ENCODE peak calls at places on chromosomes 6 and 20, in nine cellular contexts. W is cardiac muscle cell, M is heart left ventricle, D is fibroblast of lung, A is psoas muscle, U is GM23248, S is breast epithelium, I is colonic mucosa, J is tibial artery. N is an unnamed sample.

GRCh38 chr6:108127056-108127455 is 38.8 kb upstream of the NR2E1 start:
- DNase-seq in W (no peak), M (no peak), D (no peak), A (no peak), U (no peak), S (no peak), I (no peak), J (no peak), N (no peak)

GRCh38 chr6:37931076-37931465 is 111.5 kb downstream of the ZFAND3 start:
- DNase-seq in W (no peak), M (no peak), D (no peak), A (no peak), U (no peak), S (no peak), I (no peak), J (no peak), N (no peak)

GRCh38 chr20:50916257-50916656 is 15.0 kb downstream of the ADNP start:
- DNase-seq in W (peak; percentile 57), M (no peak), D (peak; percentile 51), A (no peak), U (peak; percentile 59), S (no peak), I (peak; percentile 49), J (no peak), N (peak; percentile 24)

GRCh38 chr6:149964243-149965190 is 774 bp downstream of the ULBP1 start:
- DNase-seq in W (peak; percentile 17), M (peak; percentile 62), D (peak; percentile 23), A (no peak), U (peak; percentile 56), S (no peak), I (peak; percentile 19), J (no peak), N (no peak)

GRCh38 chr20:38073307-38074010 is 39.9 kb downstream of the RPRD1B start:
- DNase-seq in W (peak; percentile 98), M (no peak), D (peak; percentile 98), A (no peak), U (peak; percentile 89), S (peak; percentile 27), I (peak; percentile 74), J (peak; percentile 75), N (peak; percentile 44)

GRCh38 chr6:122530440-122531046 is 58.9 kb upstream of the SERINC1 start:
- DNase-seq in W (peak; percentile 71), M (no peak), D (peak; percentile 45), A (no peak), U (peak; percentile 77), S (peak; percentile 18), I (peak; percentile 74), J (no peak), N (peak; percentile 64)

GRCh38 chr6:37807656-37808055 is 11.9 kb upstream of the ZFAND3 start:
- DNase-seq in W (no peak), M (no peak), D (no peak), A (peak; percentile 67), U (peak; percentile 16), S (no peak), I (no peak), J (no peak), N (no peak)

GRCh38 chr6:170157567-170158218 is 133.2 kb downstream of the DLL1 start:
- DNase-seq in W (no peak), M (no peak), D (no peak), A (peak; percentile 35), U (no peak), S (no peak), I (no peak), J (no peak), N (no peak)

GRCh38 chr20:36298795-36299339 is 7.3 kb upstream of the DLGAP4 start:
- DNase-seq in W (no peak), M (no peak), D (no peak), A (peak; percentile 23), U (no peak), S (no peak), I (no peak), J (no peak), N (no peak)

GRCh38 chr6:31676904-31677303 is 4.0 kb downstream of the LY6G5C start:
- DNase-seq in W (no peak), M (no peak), D (no peak), A (no peak), U (peak; percentile 36), S (no peak), I (no peak), J (no peak), N (no peak)

GRCh38 chr6:70980800-70981199 is 23.9 kb upstream of the B3GAT2 start:
- DNase-seq in W (no peak), M (no peak), D (no peak), A (no peak), U (no peak), S (no peak), I (no peak), J (no peak), N (no peak)

GRCh38 chr20:51757226-51757625 is 11.0 kb downstream of the ATP9A start:
- DNase-seq in W (no peak), M (no peak), D (no peak), A (no peak), U (no peak), S (no peak), I (no peak), J (no peak), N (peak; percentile 80)

GRCh38 chr6:42988486-42989020 is 4.2 kb downstream of the PPP2R5D start:
- DNase-seq in W (peak; percentile 48), M (no peak), D (peak; percentile 28), A (no peak), U (peak; percentile 57), S (no peak), I (no peak), J (no peak), N (no peak)

GRCh38 chr6:31585531-31585930 is 546 bp upstream of the LST1 start:
- DNase-seq in W (no peak), M (no peak), D (no peak), A (no peak), U (peak; percentile 30), S (no peak), I (no peak), J (no peak), N (no peak)

GRCh38 chr6:168332020-168332419 is 12.4 kb upstream of the DACT2 start:
- DNase-seq in W (no peak), M (no peak), D (no peak), A (no peak), U (no peak), S (no peak), I (peak; percentile 16), J (no peak), N (no peak)

GRCh38 chr20:46671866-46672542 is 17.2 kb downstream of the TP53RK start:
- DNase-seq in W (no peak), M (no peak), D (no peak), A (no peak), U (no peak), S (no peak), I (no peak), J (no peak), N (no peak)
- H3K4me1 ChIP-seq in W (no peaks in the 10 kb centered on the region), M (no peaks in the 10 kb centered on the region), D (no peaks in the 10 kb centered on the region), A (no peaks in the 10 kb centered on the region), U (no peaks in the 10 kb centered on the region), S (no peaks in the 10 kb centered on the region), I (no peaks in the 10 kb centered on the region), J (no peaks in the 10 kb centered on the region), N (no peaks in the 10 kb centered on the region)

GRCh38 chr6:79946773-79947190 is 571 bp downstream of the ELOVL4 start:
- DNase-seq in W (peak; percentile 24), M (no peak), D (peak; percentile 39), A (no peak), U (peak; percentile 65), S (no peak), I (peak; percentile 26), J (no peak), N (peak; percentile 9)
- H3K4me3 ChIP-seq in W (peak overlapping the region; percentile 59), M (peak overlapping the region; percentile 68), D (peak overlapping the region; percentile 89), A (peak overlapping the region; percentile 65), U (peak overlapping the region; percentile 81), S (peak overlapping the region; percentile 83), I (peak overlapping the region; percentile 38), J (peak overlapping the region; percentile 83), N (peak overlapping the region; percentile 55)

GRCh38 chr6:154218787-154219186 is 137.8 kb downstream of the IPCEF1 start:
- DNase-seq in W (no peak), M (no peak), D (no peak), A (no peak), U (no peak), S (no peak), I (no peak), J (no peak), N (no peak)

GRCh38 chr6:154219250-154219649 is 137.4 kb downstream of the IPCEF1 start:
- DNase-seq in W (no peak), M (no peak), D (no peak), A (no peak), U (no peak), S (no peak), I (no peak), J (no peak), N (no peak)

GRCh38 chr6:154226461-154226860 is 130.1 kb downstream of the IPCEF1 start:
- DNase-seq in W (no peak), M (no peak), D (no peak), A (no peak), U (no peak), S (no peak), I (no peak), J (no peak), N (no peak)

GRCh38 chr6:154223296-154223695 is 133.3 kb downstream of the IPCEF1 start:
- DNase-seq in W (no peak), M (no peak), D (no peak), A (no peak), U (no peak), S (no peak), I (no peak), J (no peak), N (no peak)

DNA sequence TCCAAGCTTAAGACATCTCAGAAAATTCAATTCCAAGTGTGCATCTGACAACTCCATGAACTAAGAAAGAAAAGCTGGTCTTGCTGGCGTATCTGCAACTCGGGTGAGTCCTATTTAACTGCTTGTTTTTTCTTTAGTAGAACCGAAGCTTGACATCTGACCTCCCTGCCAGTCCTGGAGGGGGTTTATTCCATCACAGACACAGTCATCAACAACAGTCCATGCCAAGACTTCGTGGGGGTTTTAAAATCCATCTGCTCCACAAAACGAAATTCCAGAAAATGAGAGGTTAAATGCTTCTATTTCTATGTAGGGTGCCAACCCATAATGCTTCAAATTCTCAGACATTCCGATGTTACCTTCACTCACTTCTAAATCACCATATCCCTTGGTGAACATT is 133.9 kb downstream of the IPCEF1 start:
- DNase-seq in W (no peak), M (no peak), D (no peak), A (no peak), U (no peak), S (no peak), I (no peak), J (no peak), N (no peak)
- H3K4me1 ChIP-seq in W (no peaks in the 10 kb centered on the region), M (no peaks in the 10 kb centered on the region), D (no peaks in the 10 kb centered on the region), A (no peaks in the 10 kb centered on the region), U (no peaks in the 10 kb centered on the region), S (no peaks in the 10 kb centered on the region), I (no peaks in the 10 kb centered on the region), J (no peaks in the 10 kb centered on the region), N (no peaks in the 10 kb centered on the region)

DNA sequence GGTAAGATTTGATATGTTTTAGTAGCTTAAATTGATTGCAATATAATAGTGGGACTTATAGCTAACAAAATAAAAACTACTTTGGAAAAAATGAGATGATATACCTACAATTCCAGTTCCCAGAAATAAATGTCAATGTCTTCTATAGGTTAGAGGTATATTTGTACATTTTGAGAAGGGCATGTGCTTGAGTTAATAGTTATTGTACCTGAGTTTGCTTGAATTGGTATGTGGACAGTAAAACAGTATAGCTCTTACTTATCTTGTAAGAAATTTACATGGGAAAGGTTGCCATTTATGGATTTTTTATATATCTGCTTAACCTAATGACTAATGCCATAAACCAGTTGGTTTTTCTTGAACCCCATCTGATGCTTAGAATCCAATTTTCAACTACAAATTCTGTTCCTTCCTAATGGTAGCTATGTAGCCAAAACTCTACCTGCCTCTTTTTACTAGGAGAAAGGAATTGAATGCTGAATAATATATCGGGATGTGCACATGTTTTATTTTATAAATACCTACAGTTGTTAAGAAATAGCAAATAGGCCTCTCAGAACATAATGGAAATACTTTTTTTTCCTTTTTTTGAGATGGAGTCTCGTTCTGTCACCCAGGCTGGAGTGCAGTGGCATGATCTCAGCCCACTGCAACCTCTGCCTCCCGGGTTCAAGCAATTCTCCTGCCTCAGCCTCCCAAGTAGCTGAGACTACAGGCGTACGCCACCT is 4.9 kb downstream of the LOC128125822 start:
- DNase-seq in W (no peak), M (no peak), D (no peak), A (no peak), U (no peak), S (no peak), I (no peak), J (no peak), N (no peak)
- H3K4me3 ChIP-seq in W (no peak overlapping the region), M (no peak overlapping the region), D (no peak overlapping the region), A (peak overlapping the region; percentile 95), U (no peak overlapping the region), S (no peak overlapping the region), I (no peak overlapping the region), J (no peak overlapping the region), N (no peak overlapping the region)

N was measured in prostate gland.